ENCODE peak calls at places on chromosomes 6 and 20, in nine cellular contexts. One of them, this sample, is unnamed.

GRCh38 chr6:150865406-150866146 is at the start of gene MTHFD1L:
- DNase-seq in NCI-H1436: peak
- DNase-seq in stimulated activated CD4-positive, alpha-beta T cell treated with anti-CD3 and anti-CD28 coated beads, Interleukin-2, amount 100 ng/mL, for 48 hours: peak
- DNase-seq in PC-3: peak
- DNase-seq in naive B cell: peak
- DNase-seq in stimulated activated naive CD4-positive, alpha-beta T cell treated with Interleukin-2 at 50 U/mL for 16 hours: peak
- DNase-seq in AML-193: peak
- DNase-seq in ACHN: peak
- DNase-seq in bronchial epithelial cell: peak
- DNase-seq in this sample: peak

GRCh38 chr6:127341471-127342202 is 1.8 kb downstream of the ECHDC1 start:
- DNase-seq in bronchial epithelial cell: no peak
- DNase-seq in ACHN: no peak
- DNase-seq in stimulated activated CD4-positive, alpha-beta T cell treated with anti-CD3 and anti-CD28 coated beads, Interleukin-2, amount 100 ng/mL, for 48 hours: no peak
- DNase-seq in NCI-H1436: no peak
- DNase-seq in PC-3: peak
- DNase-seq in naive B cell: peak
- DNase-seq in stimulated activated naive CD4-positive, alpha-beta T cell treated with Interleukin-2 at 50 U/mL for 16 hours: no peak
- DNase-seq in AML-193: peak
- DNase-seq in this sample: peak

GRCh38 chr6:41625442-41625841 is 12.8 kb upstream of the MDFI start:
- DNase-seq in NCI-H1436: no peak
- DNase-seq in ACHN: no peak
- DNase-seq in naive B cell: no peak
- DNase-seq in bronchial epithelial cell: peak
- DNase-seq in stimulated activated CD4-positive, alpha-beta T cell treated with anti-CD3 and anti-CD28 coated beads, Interleukin-2, amount 100 ng/mL, for 48 hours: no peak
- DNase-seq in PC-3: no peak
- DNase-seq in stimulated activated naive CD4-positive, alpha-beta T cell treated with Interleukin-2 at 50 U/mL for 16 hours: no peak
- DNase-seq in AML-193: peak
- DNase-seq in this sample: peak

GRCh38 chr6:998551-998950 is 305.6 kb upstream of the EXOC2 start:
- DNase-seq in naive B cell: no peak
- DNase-seq in stimulated activated naive CD4-positive, alpha-beta T cell treated with Interleukin-2 at 50 U/mL for 16 hours: no peak
- DNase-seq in bronchial epithelial cell: no peak
- DNase-seq in NCI-H1436: no peak
- DNase-seq in ACHN: no peak
- DNase-seq in stimulated activated CD4-positive, alpha-beta T cell treated with anti-CD3 and anti-CD28 coated beads, Interleukin-2, amount 100 ng/mL, for 48 hours: no peak
- DNase-seq in AML-193: no peak
- DNase-seq in PC-3: no peak
- DNase-seq in this sample: no peak

GRCh38 chr20:24966317-24967012 is 17.4 kb downstream of the CST7 start:
- DNase-seq in AML-193: no peak
- DNase-seq in ACHN: no peak
- DNase-seq in NCI-H1436: no peak
- DNase-seq in naive B cell: no peak
- DNase-seq in PC-3: no peak
- DNase-seq in stimulated activated CD4-positive, alpha-beta T cell treated with anti-CD3 and anti-CD28 coated beads, Interleukin-2, amount 100 ng/mL, for 48 hours: no peak
- DNase-seq in bronchial epithelial cell: no peak
- DNase-seq in stimulated activated naive CD4-positive, alpha-beta T cell treated with Interleukin-2 at 50 U/mL for 16 hours: no peak
- DNase-seq in this sample: no peak

GRCh38 chr6:35262596-35262995 is 3.1 kb downstream of the ZNF76 start:
- DNase-seq in naive B cell: no peak
- DNase-seq in ACHN: no peak
- DNase-seq in stimulated activated CD4-positive, alpha-beta T cell treated with anti-CD3 and anti-CD28 coated beads, Interleukin-2, amount 100 ng/mL, for 48 hours: no peak
- DNase-seq in NCI-H1436: no peak
- DNase-seq in bronchial epithelial cell: no peak
- DNase-seq in stimulated activated naive CD4-positive, alpha-beta T cell treated with Interleukin-2 at 50 U/mL for 16 hours: no peak
- DNase-seq in AML-193: no peak
- DNase-seq in PC-3: no peak
- DNase-seq in this sample: no peak

GRCh38 chr6:32967151-32968091 is 973 bp upstream of the BRD2 start:
- DNase-seq in naive B cell: peak
- DNase-seq in AML-193: peak
- DNase-seq in PC-3: peak
- DNase-seq in NCI-H1436: peak
- DNase-seq in stimulated activated naive CD4-positive, alpha-beta T cell treated with Interleukin-2 at 50 U/mL for 16 hours: no peak
- DNase-seq in ACHN: peak
- DNase-seq in bronchial epithelial cell: peak
- DNase-seq in stimulated activated CD4-positive, alpha-beta T cell treated with anti-CD3 and anti-CD28 coated beads, Interleukin-2, amount 100 ng/mL, for 48 hours: no peak
- DNase-seq in this sample: peak

GRCh38 chr20:34364013-34364382 is 925 bp downstream of the ITCH start:
- DNase-seq in stimulated activated naive CD4-positive, alpha-beta T cell treated with Interleukin-2 at 50 U/mL for 16 hours: no peak
- DNase-seq in PC-3: peak
- DNase-seq in ACHN: peak
- DNase-seq in stimulated activated CD4-positive, alpha-beta T cell treated with anti-CD3 and anti-CD28 coated beads, Interleukin-2, amount 100 ng/mL, for 48 hours: no peak
- DNase-seq in NCI-H1436: no peak
- DNase-seq in bronchial epithelial cell: peak
- DNase-seq in AML-193: peak
- DNase-seq in naive B cell: no peak
- DNase-seq in this sample: no peak

GRCh38 chr6:30556964-30557682 is at the start of gene PRR3:
- DNase-seq in naive B cell: peak
- DNase-seq in stimulated activated naive CD4-positive, alpha-beta T cell treated with Interleukin-2 at 50 U/mL for 16 hours: peak
- DNase-seq in ACHN: peak
- DNase-seq in stimulated activated CD4-positive, alpha-beta T cell treated with anti-CD3 and anti-CD28 coated beads, Interleukin-2, amount 100 ng/mL, for 48 hours: peak
- DNase-seq in bronchial epithelial cell: peak
- DNase-seq in PC-3: peak
- DNase-seq in NCI-H1436: peak
- DNase-seq in AML-193: peak
- DNase-seq in this sample: peak

GRCh38 chr20:23161244-23161875 is 75.2 kb upstream of the CD93 start:
- DNase-seq in stimulated activated naive CD4-positive, alpha-beta T cell treated with Interleukin-2 at 50 U/mL for 16 hours: no peak
- DNase-seq in ACHN: no peak
- DNase-seq in bronchial epithelial cell: peak
- DNase-seq in PC-3: no peak
- DNase-seq in AML-193: peak
- DNase-seq in naive B cell: no peak
- DNase-seq in stimulated activated CD4-positive, alpha-beta T cell treated with anti-CD3 and anti-CD28 coated beads, Interleukin-2, amount 100 ng/mL, for 48 hours: no peak
- DNase-seq in NCI-H1436: no peak
- DNase-seq in this sample: peak

GRCh38 chr20:57866250-57867106 is 156.7 kb upstream of the PMEPA1 start:
- DNase-seq in stimulated activated naive CD4-positive, alpha-beta T cell treated with Interleukin-2 at 50 U/mL for 16 hours: no peak
- DNase-seq in PC-3: peak
- DNase-seq in bronchial epithelial cell: no peak
- DNase-seq in NCI-H1436: no peak
- DNase-seq in stimulated activated CD4-positive, alpha-beta T cell treated with anti-CD3 and anti-CD28 coated beads, Interleukin-2, amount 100 ng/mL, for 48 hours: no peak
- DNase-seq in naive B cell: no peak
- DNase-seq in ACHN: no peak
- DNase-seq in AML-193: no peak
- DNase-seq in this sample: no peak

This sample was measured in Kasumi-1.